ENCODE peak calls at places on chromosomes 7 and 10, in four cellular contexts. J, V, W and X are unnamed samples.
A peak's percentile ranks its signal among the peaks of the same experiment; 100 is the strongest.

GRCh38 chr7:79452495-79453265 is 787 bp downstream of the MAGI2 start:
- DNase-seq in V (no peak), W (peak; percentile 61), J (no peak), X (peak; percentile 35)

GRCh38 chr7:70937424-70937823 is 194.5 kb upstream of the GALNT17 start:
- DNase-seq in V (no peak), W (no peak), J (no peak), X (no peak)

GRCh38 chr7:78018541-78019456 is 220.2 kb downstream of the PHTF2 start:
- DNase-seq in J (peak; percentile 16), V (no peak), W (peak; percentile 62), X (peak; percentile 18)

GRCh38 chr10:85280014-85280413 is 951.6 kb downstream of the CCSER2 start:
- DNase-seq in V (no peak), J (no peak), W (no peak), X (no peak)

GRCh38 chr10:1293636-1294440 is 237.7 kb downstream of the WDR37 start:
- DNase-seq in W (no peak), J (no peak), V (no peak), X (no peak)

GRCh38 chr10:72171175-72171630 is 44.6 kb upstream of the ANAPC16 start:
- DNase-seq in J (no peak), W (peak; percentile 88), V (no peak), X (no peak)

GRCh38 chr10:114045071-114045737 is 1.5 kb downstream of the ADRB1 start:
- DNase-seq in W (peak; percentile 32), V (no peak), J (peak; percentile 29), X (peak; percentile 49)

GRCh38 chr10:66964946-66965345 is 39.1 kb downstream of the LRRTM3 start:
- DNase-seq in W (no peak), V (no peak), J (no peak), X (no peak)

GRCh38 chr10:118918116-118918515 is 111.4 kb upstream of the NANOS1 start:
- DNase-seq in J (no peak), V (no peak), W (no peak), X (peak; percentile 65)

GRCh38 chr10:97372233-97372875 is 28.8 kb downstream of the RRP12 start:
- DNase-seq in W (no peak), V (no peak), J (no peak), X (no peak)

GRCh38 chr10:31832261-31832660 is 96.4 kb downstream of the ARHGAP12 start:
- DNase-seq in W (no peak), J (no peak), V (no peak), X (no peak)

GRCh38 chr10:71748671-71749191 is 24.6 kb downstream of the VSIR start:
- DNase-seq in J (no peak), W (no peak), V (peak; percentile 93), X (no peak)

GRCh38 chr7:155130493-155130892 is 60.4 kb downstream of the HTR5A start:
- DNase-seq in V (no peak), J (no peak), W (no peak), X (no peak)

GRCh38 chr7:81691199-81691821 is 78.5 kb downstream of the HGF start:
- DNase-seq in V (no peak), W (no peak), J (no peak), X (no peak)

GRCh38 chr10:133258818-133259602 is 17.7 kb downstream of the ADAM8 start:
- DNase-seq in V (peak; percentile 87), W (peak; percentile 100), J (no peak), X (no peak)

GRCh38 chr10:387949-388660 is 252.8 kb downstream of the ZMYND11 start:
- DNase-seq in V (no peak), J (no peak), W (no peak), X (no peak)

GRCh38 chr10:96509017-96509641 is 4.6 kb downstream of the TLL2 start:
- DNase-seq in J (no peak), V (no peak), W (peak; percentile 98), X (no peak)

GRCh38 chr10:29392376-29393021 is 103.6 kb downstream of the LYZL1 start:
- DNase-seq in V (peak; percentile 40), W (peak; percentile 33), J (peak; percentile 42), X (peak; percentile 38)

GRCh38 chr10:21506351-21506750 is 19.1 kb downstream of the SKIDA1 start:
- DNase-seq in V (no peak), J (no peak), W (no peak), X (no peak)

GRCh38 chr7:141073173-141073640 is 657 bp upstream of the TMEM178B start:
- DNase-seq in J (peak; percentile 50), V (no peak), W (peak; percentile 86), X (peak; percentile 22)

GRCh38 chr10:11058965-11059364 is 41.3 kb downstream of the CELF2 start:
- DNase-seq in J (no peak), W (peak; percentile 29), V (no peak), X (no peak)

GRCh38 chr7:130127404-130128395 is 57.4 kb downstream of the KLHDC10 start:
- DNase-seq in J (no peak), W (no peak), V (no peak), X (no peak)

GRCh38 chr7:107463139-107464078 is 6.4 kb upstream of the GPR22 start:
- DNase-seq in W (peak; percentile 78), J (peak; percentile 12), V (peak; percentile 47), X (peak; percentile 46)

GRCh38 chr10:116071453-116072148 is 201.4 kb downstream of the GFRA1 start:
- DNase-seq in W (no peak), J (no peak), V (no peak), X (no peak)

GRCh38 chr10:94174838-94175237 is 181.1 kb downstream of the PLCE1 start:
- DNase-seq in V (no peak), J (no peak), W (no peak), X (no peak)

GRCh38 chr7:134113655-134114054 is 13.5 kb upstream of the LRGUK start:
- DNase-seq in J (no peak), W (no peak), V (no peak), X (no peak)

GRCh38 chr7:137097111-137097510 is 228.7 kb downstream of the CHRM2 start:
- DNase-seq in W (no peak), J (no peak), V (no peak), X (no peak)

GRCh38 chr7:7274782-7275181 is 92.4 kb downstream of the C1GALT1 start:
- DNase-seq in V (no peak), J (no peak), W (no peak), X (no peak)

GRCh38 chr7:86784765-86785164 is 141.1 kb downstream of the GRM3 start:
- DNase-seq in W (no peak), V (no peak), J (no peak), X (no peak)

GRCh38 chr10:35463105-35463867 is 127.0 kb downstream of the CCNY start:
- DNase-seq in W (no peak), J (no peak), V (no peak), X (no peak)

GRCh38 chr10:21526184-21526951 is 886 bp upstream of the SKIDA1 start:
- DNase-seq in V (peak; percentile 50), J (no peak), W (peak; percentile 87), X (no peak)

GRCh38 chr10:74669210-74669609 is 157.2 kb upstream of the KAT6B start:
- DNase-seq in V (no peak), J (no peak), W (no peak), X (no peak)